ENCODE peak calls at places on chromosomes 16 and 17, in nine cellular contexts. A is astrocyte, F is GM23248, C is esophagus muscularis mucosa, B is upper lobe of right lung, H is psoas muscle, X is right cardiac atrium, P is heart right ventricle, U is A549. R is an unnamed sample.

GRCh38 chr17:66675991-66676371 is 158.9 kb upstream of the CACNG5 start:
- DNase-seq in H (peak; percentile 22), C (no peak), F (no peak), X (no peak), A (peak; percentile 43), P (no peak), B (peak; percentile 85), U (no peak), R (no peak)

GRCh38 chr17:70447588-70447987 is 278.3 kb downstream of the KCNJ2 start:
- DNase-seq in H (no peak), A (no peak), F (no peak), B (no peak), C (no peak), P (no peak), X (no peak), U (no peak), R (no peak)

GRCh38 chr17:72122668-72123495 is 2.1 kb downstream of the SOX9 start:
- DNase-seq in C (no peak), B (peak; percentile 72), P (no peak), U (no peak), X (peak; percentile 79), F (peak; percentile 83), H (peak; percentile 26), A (peak; percentile 62), R (peak; percentile 62)

GRCh38 chr16:52099382-52099781 is 447.6 kb downstream of the TOX3 start:
- DNase-seq in A (no peak), X (no peak), F (no peak), C (no peak), B (no peak), H (no peak), P (no peak), U (no peak), R (no peak)

GRCh38 chr17:6045621-6046357 is 24.4 kb upstream of the WSCD1 start:
- DNase-seq in B (no peak), U (no peak), X (no peak), H (no peak), F (no peak), C (no peak), A (no peak), P (no peak), R (no peak)

GRCh38 chr17:71764507-71764906 is 356.3 kb upstream of the SOX9 start:
- DNase-seq in F (peak; percentile 6), C (no peak), X (no peak), B (no peak), P (peak; percentile 9), U (peak; percentile 46), H (no peak), A (no peak), R (peak; percentile 30)

GRCh38 chr16:30142672-30143346 is 19.8 kb upstream of the MAPK3 start:
- DNase-seq in F (peak; percentile 5), B (no peak), A (no peak), P (no peak), U (peak; percentile 39), X (no peak), C (no peak), H (no peak), R (no peak)

GRCh38 chr17:55420776-55421178 is 858 bp downstream of the MMD start:
- DNase-seq in C (peak; percentile 93), B (peak; percentile 76), A (no peak), U (no peak), F (peak; percentile 55), H (peak; percentile 42), P (peak; percentile 54), X (peak; percentile 85), R (peak; percentile 58)

GRCh38 chr17:77110006-77110374 is 30.8 kb upstream of the SEC14L1 start:
- DNase-seq in H (no peak), A (peak; percentile 72), F (peak; percentile 43), B (no peak), P (peak; percentile 57), U (no peak), X (no peak), C (no peak), R (no peak)

DNA sequence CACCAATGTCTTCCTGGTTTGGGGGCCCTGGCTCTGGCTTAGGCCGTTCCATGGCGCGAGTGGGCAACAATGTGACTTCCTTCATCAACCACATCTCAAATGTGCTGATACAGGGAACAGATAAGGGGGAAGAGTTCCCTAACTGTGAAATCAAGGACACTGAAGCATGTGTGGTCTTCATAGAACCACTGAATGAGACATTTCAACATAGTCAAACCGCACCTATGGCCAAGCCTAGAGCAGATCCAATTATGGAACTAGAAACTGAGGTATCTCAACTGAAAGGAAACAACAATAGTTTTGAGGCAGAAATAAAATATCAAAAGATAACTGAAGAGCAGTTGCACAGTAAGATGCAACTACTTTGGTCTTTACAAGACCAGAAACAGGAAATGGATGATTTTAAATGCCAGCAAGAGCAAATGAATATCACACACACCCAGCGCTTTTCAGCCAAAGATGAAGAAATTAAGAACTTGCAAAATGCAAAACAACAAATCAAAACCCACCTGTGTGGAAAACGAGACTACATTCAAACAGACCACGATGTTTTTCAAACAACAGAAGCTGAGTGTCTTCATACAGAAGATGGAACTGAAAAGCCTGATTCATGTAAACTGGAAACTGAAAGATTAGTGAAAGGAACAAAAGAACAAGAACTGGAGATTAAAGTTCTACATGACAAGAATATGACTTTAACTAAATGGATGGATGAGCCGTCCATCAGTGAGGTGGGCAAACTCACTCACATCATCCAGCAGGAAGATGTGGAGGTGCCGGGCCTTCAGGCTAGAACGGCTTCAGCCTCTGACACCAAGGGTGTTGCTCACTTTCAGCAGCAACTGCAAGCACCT is 18.1 kb upstream of the LCMT1 start:
- DNase-seq in A (no peak), P (no peak), X (no peak), C (no peak), U (no peak), B (no peak), H (no peak), F (no peak), R (no peak)
- H3K27ac ChIP-seq in A (no peak overlapping the region), P (no peak overlapping the region), X (no peak overlapping the region), C (no peak overlapping the region), U (no peak overlapping the region), B (no peak overlapping the region), H (no peak overlapping the region), F (no peak overlapping the region), R (no peak overlapping the region)

GRCh38 chr17:46160169-46160568 is 33.1 kb downstream of the KANSL1 start:
- DNase-seq in U (no peak), F (no peak), A (no peak), P (no peak), H (no peak), B (no peak), C (no peak), X (no peak), R (no peak)

GRCh38 chr17:46162871-46163270 is 30.4 kb downstream of the KANSL1 start:
- DNase-seq in B (no peak), X (no peak), P (no peak), C (no peak), A (no peak), U (no peak), H (no peak), F (no peak), R (no peak)

GRCh38 chr17:46157443-46158107 is 35.7 kb downstream of the KANSL1 start:
- DNase-seq in A (peak; percentile 69), B (no peak), C (no peak), X (no peak), U (no peak), P (no peak), H (no peak), F (peak; percentile 79), R (no peak)

GRCh38 chr17:46159686-46160085 is 33.5 kb downstream of the KANSL1 start:
- DNase-seq in C (no peak), H (no peak), P (no peak), F (peak; percentile 87), B (no peak), U (no peak), A (peak; percentile 97), X (no peak), R (no peak)

GRCh38 chr17:46158323-46159296 is 34.6 kb downstream of the KANSL1 start:
- DNase-seq in C (no peak), F (no peak), P (no peak), X (no peak), B (no peak), U (no peak), A (no peak), H (no peak), R (no peak)
- H3K4me1 ChIP-seq in C (peaks cover 97% of the 10 kb centered on the region), F (peaks cover 61% of the 10 kb centered on the region), P (peaks cover 94% of the 10 kb centered on the region), X (peaks cover 13% of the 10 kb centered on the region), B (peaks cover 95% of the 10 kb centered on the region), U (peaks cover 82% of the 10 kb centered on the region), A (peaks cover 44% of the 10 kb centered on the region), H (peaks cover 79% of the 10 kb centered on the region), R (peaks cover 22% of the 10 kb centered on the region)

GRCh38 chr16:22337045-22337444 is 37.4 kb downstream of the CDR2 start:
- DNase-seq in P (no peak), F (no peak), B (no peak), A (no peak), H (no peak), U (no peak), X (no peak), C (no peak), R (no peak)

GRCh38 chr16:22337849-22338248 is 36.6 kb downstream of the CDR2 start:
- DNase-seq in F (no peak), X (no peak), B (no peak), A (no peak), C (no peak), H (no peak), P (no peak), U (no peak), R (no peak)

GRCh38 chr16:22333457-22333994 is 36.3 kb downstream of the POLR3E start:
- DNase-seq in C (no peak), A (no peak), H (no peak), U (no peak), B (no peak), P (no peak), F (no peak), X (no peak), R (no peak)

GRCh38 chr16:22336581-22336980 is 37.8 kb downstream of the CDR2 start:
- DNase-seq in B (no peak), A (no peak), F (no peak), C (no peak), P (no peak), X (no peak), H (no peak), U (no peak), R (no peak)

GRCh38 chr16:22335668-22336246 is 38.5 kb downstream of the POLR3E start:
- DNase-seq in X (no peak), P (no peak), H (no peak), C (no peak), A (no peak), F (no peak), B (no peak), U (no peak), R (no peak)
- H3K9me3 ChIP-seq in X (no peaks in the 10 kb centered on the region), P (peaks cover 30% of the 10 kb centered on the region), H (peaks cover 15% of the 10 kb centered on the region), C (no peaks in the 10 kb centered on the region), A (no peaks in the 10 kb centered on the region), F (no peaks in the 10 kb centered on the region), B (peaks cover 10% of the 10 kb centered on the region), U (peaks cover 38% of the 10 kb centered on the region), R (no peaks in the 10 kb centered on the region)

DNA sequence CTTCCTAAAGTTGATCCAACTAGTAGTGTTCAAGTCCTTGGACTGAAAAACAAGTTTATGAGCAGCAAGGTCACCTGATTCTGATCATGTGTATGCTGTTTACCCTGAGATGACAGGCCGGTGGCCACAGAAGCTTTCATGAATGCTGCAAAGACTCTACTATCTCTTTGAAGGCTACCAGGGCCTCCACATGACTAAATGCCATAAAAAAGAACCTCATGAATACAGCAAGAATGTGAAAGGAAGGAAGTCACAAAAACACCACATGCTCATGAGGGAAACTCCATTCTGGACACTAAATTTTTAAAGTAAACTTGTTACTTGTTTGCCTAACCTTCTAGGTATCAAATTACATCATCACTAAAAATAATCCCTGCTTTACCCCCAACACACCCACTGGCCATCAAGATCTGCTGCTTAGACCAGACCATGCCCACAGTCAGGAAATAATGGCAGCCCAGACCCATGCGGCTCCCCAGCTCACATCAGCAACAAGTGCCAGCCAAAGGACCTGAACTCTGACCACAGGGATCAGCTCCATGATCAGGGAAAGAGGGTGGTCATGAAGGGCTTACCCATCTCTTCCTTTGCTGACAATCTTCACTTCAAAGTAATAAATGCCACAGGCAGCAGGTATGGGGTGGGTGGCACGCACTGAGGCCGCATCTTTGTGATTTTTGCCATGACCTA is 1.4 kb downstream of the RANBP10 start:
- DNase-seq in F (no peak), X (no peak), H (no peak), C (no peak), B (no peak), P (no peak), U (no peak), A (no peak), R (no peak)
- H3K27ac ChIP-seq in F (no peak overlapping the region), X (no peak overlapping the region), H (peak overlapping the region; percentile 91), C (peak overlapping the region; percentile 86), B (no peak overlapping the region), P (no peak overlapping the region), U (peak overlapping the region; percentile 94), A (no peak overlapping the region), R (no peak overlapping the region)